ENCODE peak calls at places on chromosome 7, in eight cellular contexts. U is central memory CD4-positive, alpha-beta T cell; F is astrocyte of the hippocampus; T is aorta; P is activated T-helper 1 cell treated with Interleukin-2 at 50 U/mL for 16 hours; O is H7; I is midbrain; Z is stimulated activated CD8-positive, alpha-beta memory T cell treated with anti-CD3 and anti-CD28 coated beads, Interleukin-4, amount 100 ng/mL, for 4 hours. G is an unnamed sample.

GRCh38 chr7:130430841-130431713 is 9.7 kb downstream of the CEP41 start:
- DNase-seq in P (no peak), Z (no peak), I (no peak), U (no peak), O (no peak), F (no peak), T (no peak), G (no peak)

GRCh38 chr7:110830778-110831177 is 260.1 kb upstream of the LRRN3 start:
- DNase-seq in P (no peak), O (no peak), T (no peak), Z (no peak), U (no peak), F (no peak), I (no peak), G (no peak)

GRCh38 chr7:84040365-84040764 is 154.2 kb downstream of the SEMA3A start:
- DNase-seq in U (no peak), Z (no peak), F (peak), P (no peak), O (no peak), I (peak), T (no peak), G (no peak)

GRCh38 chr7:130961128-130961601 is 227.2 kb upstream of the KLF14 start:
- DNase-seq in U (peak), P (peak), F (peak), Z (no peak), T (no peak), I (no peak), O (no peak), G (peak)

GRCh38 chr7:30019960-30020359 is 6.5 kb downstream of the FKBP14 start:
- DNase-seq in T (no peak), U (no peak), F (no peak), P (no peak), Z (no peak), O (no peak), I (no peak), G (no peak)

GRCh38 chr7:140342732-140343514 is 55.4 kb downstream of the SLC37A3 start:
- DNase-seq in O (peak), I (peak), F (peak), T (peak), U (no peak), Z (no peak), P (no peak), G (no peak)

GRCh38 chr7:108165726-108166125 is 35.6 kb upstream of the LAMB4 start:
- DNase-seq in P (no peak), T (no peak), F (no peak), U (no peak), O (no peak), Z (no peak), I (no peak), G (no peak)

GRCh38 chr7:55100172-55100961 is 81.5 kb downstream of the EGFR start:
- DNase-seq in P (no peak), F (no peak), I (no peak), Z (no peak), U (no peak), O (no peak), T (peak), G (no peak)

GRCh38 chr7:138388673-138389491 is 71.2 kb upstream of the TRIM24 start:
- DNase-seq in T (no peak), O (no peak), I (no peak), Z (no peak), F (no peak), U (no peak), P (no peak), G (no peak)

GRCh38 chr7:22173884-22174573 is 182.9 kb downstream of the RAPGEF5 start:
- DNase-seq in T (no peak), I (no peak), U (no peak), P (no peak), O (no peak), Z (no peak), F (no peak), G (no peak)

GRCh38 chr7:98703916-98704315 is 86.8 kb downstream of the NPTX2 start:
- DNase-seq in O (no peak), I (no peak), F (no peak), U (no peak), T (peak), Z (no peak), P (no peak), G (no peak)

GRCh38 chr7:47266131-47266706 is 315.7 kb downstream of the TNS3 start:
- DNase-seq in Z (no peak), P (no peak), O (peak), F (peak), T (peak), U (no peak), I (peak), G (no peak)

GRCh38 chr7:24755541-24756416 is 1.5 kb downstream of the GSDME start:
- DNase-seq in P (no peak), O (no peak), T (peak), U (no peak), Z (no peak), F (peak), I (no peak), G (no peak)

GRCh38 chr7:45689011-45689796 is 115.0 kb downstream of the ADCY1 start:
- DNase-seq in T (no peak), U (no peak), F (peak), I (no peak), P (no peak), Z (no peak), O (no peak), G (no peak)

GRCh38 chr7:119935418-119936025 is 337.5 kb upstream of the KCND2 start:
- DNase-seq in I (peak), T (no peak), U (no peak), P (no peak), O (no peak), Z (no peak), F (peak), G (no peak)

G was measured in activated CD8-positive, alpha-beta memory T cell treated with anti-CD3 and anti-CD28 coated beads for 4 hours.